ENCODE peak calls at places on chromosome 11, in four cellular contexts. One of them, this sample, is unnamed.

GRCh38 chr11:5509803-5510202 is at the start of gene UBQLN3:
- DNase-seq in H9: no peak
- DNase-seq in IMR-90: no peak
- DNase-seq in H1: no peak
- DNase-seq in this sample: no peak

GRCh38 chr11:61966673-61967176 is 709 bp downstream of the FTH1 start:
- DNase-seq in H9: no peak
- DNase-seq in IMR-90: no peak
- DNase-seq in H1: no peak
- DNase-seq in this sample: peak

GRCh38 chr11:75319035-75319877 is 32.2 kb downstream of the ARRB1 start:
- DNase-seq in IMR-90: peak
- DNase-seq in H9: no peak
- DNase-seq in H1: no peak
- DNase-seq in this sample: no peak

GRCh38 chr11:1207451-1208360 is 15.2 kb upstream of the MUC5B start:
- DNase-seq in H1: no peak
- DNase-seq in H9: peak
- DNase-seq in IMR-90: no peak
- DNase-seq in this sample: no peak

GRCh38 chr11:2534957-2535672 is 90.3 kb downstream of the KCNQ1 start:
- DNase-seq in H9: no peak
- DNase-seq in IMR-90: no peak
- DNase-seq in H1: no peak
- DNase-seq in this sample: no peak

GRCh38 chr11:26331911-26332571 is at the start of gene ANO3:
- DNase-seq in IMR-90: peak
- DNase-seq in H9: peak
- DNase-seq in H1: peak
- DNase-seq in this sample: peak

GRCh38 chr11:2825886-2826678 is 59.5 kb downstream of the CDKN1C start:
- DNase-seq in H9: no peak
- DNase-seq in H1: peak
- DNase-seq in IMR-90: peak
- DNase-seq in this sample: peak

GRCh38 chr11:125745979-125746378 is at the start of gene PATE1:
- DNase-seq in H9: no peak
- DNase-seq in H1: no peak
- DNase-seq in IMR-90: no peak
- DNase-seq in this sample: no peak

GRCh38 chr11:80719292-80719646 is 1278.4 kb upstream of the TENM4 start:
- DNase-seq in H9: no peak
- DNase-seq in H1: no peak
- DNase-seq in IMR-90: no peak
- DNase-seq in this sample: peak

GRCh38 chr11:19715373-19715772 is 2.7 kb downstream of the NAV2 start:
- DNase-seq in IMR-90: peak
- DNase-seq in H9: no peak
- DNase-seq in H1: no peak
- DNase-seq in this sample: no peak

DNA sequence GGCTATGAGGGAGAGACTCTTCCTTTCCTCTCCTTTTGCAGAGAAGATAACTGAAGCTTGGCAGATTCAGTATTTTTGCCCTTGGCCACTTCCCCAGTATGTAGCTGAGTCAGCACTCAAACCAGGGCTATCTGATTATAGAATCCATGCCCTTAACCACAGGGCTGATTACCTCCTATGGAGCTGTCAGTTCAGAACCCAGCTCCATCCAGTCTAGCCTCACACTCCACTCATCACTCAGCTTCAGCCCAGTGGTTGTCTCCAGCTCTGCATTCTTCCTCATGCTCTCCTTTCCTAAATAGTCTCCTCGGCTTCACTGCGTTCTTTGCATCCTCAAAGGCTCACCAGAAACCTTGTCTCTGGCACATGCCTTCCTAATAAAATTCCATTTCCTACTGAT is 151.6 kb upstream of the BLID start:
- DNase-seq in H1: no peak
- DNase-seq in IMR-90: peak
- DNase-seq in H9: no peak
- DNase-seq in this sample: peak
- H4K5ac ChIP-seq in H1: no peak
- H4K5ac ChIP-seq in IMR-90: no peak
- H4K5ac ChIP-seq in H9: no peak
- H4K5ac ChIP-seq in this sample: no peak

DNA sequence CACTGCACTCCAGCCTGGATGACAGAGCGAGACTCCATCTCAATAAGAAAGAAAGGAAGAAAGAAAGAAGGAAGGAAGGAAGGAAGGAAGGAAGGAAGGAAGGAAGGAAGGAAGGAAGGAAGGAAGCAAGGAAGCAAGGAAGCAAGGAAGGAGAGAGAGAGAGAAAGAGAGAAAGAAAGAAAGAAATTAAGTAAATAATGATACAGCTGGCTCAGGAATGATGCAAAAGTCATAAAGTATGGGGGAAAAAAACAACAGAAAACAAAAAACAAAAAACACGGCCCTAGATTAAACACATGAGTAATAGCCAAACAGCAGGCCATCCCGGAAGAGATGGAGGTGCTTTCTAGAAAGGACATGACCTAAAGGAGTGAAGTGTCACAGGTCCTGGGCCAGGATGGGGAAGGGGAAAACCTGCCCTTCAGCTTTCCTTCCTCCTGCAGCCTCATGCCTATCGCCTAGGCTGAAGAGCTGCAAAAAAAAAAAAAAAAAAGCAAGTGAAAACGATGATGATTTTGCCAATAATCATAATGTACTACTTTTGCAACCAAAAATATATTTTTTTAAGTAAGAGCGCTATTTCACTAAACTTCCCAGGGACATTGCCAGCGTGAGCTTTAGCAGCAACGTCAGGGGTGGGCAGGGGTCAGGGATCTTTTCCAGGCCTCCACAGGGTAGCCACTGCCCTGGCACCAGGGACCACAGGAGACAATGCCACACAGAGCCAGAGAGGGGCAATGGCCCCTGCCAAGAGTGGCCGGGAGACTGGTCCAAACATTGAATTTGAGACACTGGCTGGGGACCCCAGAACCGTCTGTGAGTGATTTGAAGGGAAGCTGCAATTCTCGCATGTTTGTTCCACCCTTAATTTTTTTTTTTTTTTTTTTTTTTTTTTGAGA is 28.2 kb upstream of the TMPRSS4 start:
- DNase-seq in IMR-90: no peak
- DNase-seq in H1: no peak
- DNase-seq in H9: no peak
- DNase-seq in this sample: no peak
- H4K5ac ChIP-seq in IMR-90: no peak
- H4K5ac ChIP-seq in H1: no peak
- H4K5ac ChIP-seq in H9: no peak
- H4K5ac ChIP-seq in this sample: no peak

GRCh38 chr11:70131606-70132190 is 53.6 kb downstream of the ANO1 start:
- DNase-seq in IMR-90: no peak
- DNase-seq in H9: no peak
- DNase-seq in H1: no peak
- DNase-seq in this sample: no peak

GRCh38 chr11:70132641-70133040 is 54.5 kb downstream of the ANO1 start:
- DNase-seq in H1: no peak
- DNase-seq in IMR-90: no peak
- DNase-seq in H9: no peak
- DNase-seq in this sample: no peak

GRCh38 chr11:70133771-70134170 is 55.7 kb downstream of the ANO1 start:
- DNase-seq in IMR-90: no peak
- DNase-seq in H9: no peak
- DNase-seq in H1: no peak
- DNase-seq in this sample: no peak

GRCh38 chr11:70135142-70136132 is 57.3 kb downstream of the ANO1 start:
- DNase-seq in H9: no peak
- DNase-seq in H1: no peak
- DNase-seq in IMR-90: peak
- DNase-seq in this sample: peak

GRCh38 chr11:70134490-70134889 is 56.4 kb downstream of the ANO1 start:
- DNase-seq in IMR-90: no peak
- DNase-seq in H1: no peak
- DNase-seq in H9: no peak
- DNase-seq in this sample: no peak
- H4K5ac ChIP-seq in IMR-90: no peak
- H4K5ac ChIP-seq in H1: no peak
- H4K5ac ChIP-seq in H9: no peak
- H4K5ac ChIP-seq in this sample: no peak

GRCh38 chr11:73705053-73705452 is 55.8 kb downstream of the RAB6A start:
- DNase-seq in H1: no peak
- DNase-seq in IMR-90: no peak
- DNase-seq in H9: no peak
- DNase-seq in this sample: no peak
- H4K5ac ChIP-seq in H1: no peak
- H4K5ac ChIP-seq in IMR-90: no peak
- H4K5ac ChIP-seq in H9: no peak
- H4K5ac ChIP-seq in this sample: no peak

This sample was measured in mesendoderm.